ENCODE peak calls at places on chromosomes 6 and 20, in seven cellular contexts. V is H1, A is stomach, P is prostate gland, W is transverse colon, N is HCT116, Q is GM23338. G is an unnamed sample.

GRCh38 chr6:15026832-15027231 is 219.0 kb upstream of the JARID2 start:
- DNase-seq in V (no peak), A (peak), P (peak), W (no peak), N (no peak), Q (no peak), G (no peak)

GRCh38 chr20:51484141-51484815 is 58.2 kb downstream of the NFATC2 start:
- DNase-seq in V (no peak), A (no peak), P (no peak), W (no peak), N (no peak), Q (no peak), G (no peak)

GRCh38 chr6:128570439-128571063 is 50.2 kb upstream of the PTPRK start:
- DNase-seq in V (no peak), A (no peak), P (peak), W (no peak), N (no peak), Q (no peak), G (no peak)

GRCh38 chr6:169096326-169096882 is 157.2 kb downstream of the THBS2 start:
- DNase-seq in V (no peak), A (no peak), P (no peak), W (no peak), N (no peak), Q (no peak), G (peak)

GRCh38 chr20:20411382-20411781 is 43.5 kb downstream of the INSM1 start:
- DNase-seq in V (no peak), A (no peak), P (no peak), W (no peak), N (no peak), Q (no peak), G (no peak)

GRCh38 chr20:20457392-20458126 is 89.7 kb downstream of the INSM1 start:
- DNase-seq in V (no peak), A (no peak), P (no peak), W (no peak), N (no peak), Q (no peak), G (no peak)

GRCh38 chr6:85680388-85680787 is 37.7 kb upstream of the SYNCRIP start:
- DNase-seq in V (no peak), A (no peak), P (no peak), W (no peak), N (no peak), Q (no peak), G (no peak)

GRCh38 chr6:39225946-39226437 is 3.3 kb downstream of the KCNK5 start:
- DNase-seq in V (no peak), A (no peak), P (no peak), W (no peak), N (no peak), Q (no peak), G (no peak)

GRCh38 chr20:58649288-58650180 is 1.5 kb upstream of the STX16 start:
- DNase-seq in V (peak), A (peak), P (no peak), W (peak), N (no peak), Q (peak), G (peak)

GRCh38 chr20:62433655-62434054 is 6.3 kb upstream of the RBBP8NL start:
- DNase-seq in V (no peak), A (peak), P (peak), W (peak), N (no peak), Q (no peak), G (no peak)

GRCh38 chr20:21090738-21091120 is 15.4 kb downstream of the LINC00237 start:
- DNase-seq in V (no peak), A (no peak), P (no peak), W (no peak), N (no peak), Q (no peak), G (peak)

GRCh38 chr6:170136541-170137175 is 154.2 kb downstream of the DLL1 start:
- DNase-seq in V (no peak), A (no peak), P (no peak), W (no peak), N (no peak), Q (no peak), G (no peak)

GRCh38 chr6:344816-345340 is 46.7 kb upstream of the IRF4 start:
- DNase-seq in V (no peak), A (no peak), P (no peak), W (no peak), N (no peak), Q (no peak), G (no peak)

GRCh38 chr6:20212392-20213111 is at the start of gene MBOAT1:
- DNase-seq in V (no peak), A (peak), P (peak), W (peak), N (peak), Q (peak), G (peak)

GRCh38 chr6:80363501-80363900 is 257.0 kb downstream of the BCKDHB start:
- DNase-seq in V (no peak), A (no peak), P (no peak), W (no peak), N (no peak), Q (no peak), G (no peak)

GRCh38 chr6:4491501-4492260 is 284.5 kb upstream of the CDYL start:
- DNase-seq in V (no peak), A (no peak), P (no peak), W (no peak), N (no peak), Q (no peak), G (no peak)

GRCh38 chr6:33935439-33936080 is 131.8 kb upstream of the MLN start:
- DNase-seq in V (no peak), A (no peak), P (no peak), W (no peak), N (no peak), Q (peak), G (no peak)

GRCh38 chr20:6590891-6591679 is 176.4 kb upstream of the BMP2 start:
- DNase-seq in V (no peak), A (no peak), P (peak), W (peak), N (no peak), Q (no peak), G (no peak)

GRCh38 chr6:116190550-116190949 is 63.3 kb downstream of the TSPYL4 start:
- DNase-seq in V (no peak), A (no peak), P (no peak), W (no peak), N (no peak), Q (no peak), G (no peak)

GRCh38 chr6:11497881-11498280 is 39.7 kb upstream of the TMEM170B start:
- DNase-seq in V (no peak), A (no peak), P (no peak), W (peak), N (no peak), Q (no peak), G (no peak)

GRCh38 chr6:45730232-45730631 is 285.4 kb downstream of the CLIC5 start:
- DNase-seq in V (no peak), A (no peak), P (no peak), W (no peak), N (no peak), Q (no peak), G (no peak)

GRCh38 chr6:105753184-105754097 is 332.7 kb upstream of the PRDM1 start:
- DNase-seq in V (no peak), A (peak), P (no peak), W (peak), N (peak), Q (peak), G (no peak)

GRCh38 chr6:152057832-152058498 is 250.5 kb downstream of the ESR1 start:
- DNase-seq in V (no peak), A (no peak), P (no peak), W (no peak), N (no peak), Q (peak), G (no peak)

GRCh38 chr6:118815495-118815894 is 78.5 kb upstream of the ASF1A start:
- DNase-seq in V (no peak), A (no peak), P (no peak), W (no peak), N (no peak), Q (no peak), G (no peak)

GRCh38 chr20:36435799-36436541 is 105.3 kb upstream of the MYL9 start:
- DNase-seq in V (peak), A (peak), P (peak), W (peak), N (peak), Q (peak), G (no peak)

GRCh38 chr6:84635081-84635745 is 129.2 kb downstream of the TBX18 start:
- DNase-seq in V (no peak), A (no peak), P (no peak), W (no peak), N (no peak), Q (no peak), G (no peak)

GRCh38 chr20:45971425-45971674 is 653 bp downstream of the ZNF335 start:
- DNase-seq in V (no peak), A (no peak), P (peak), W (no peak), N (no peak), Q (no peak), G (no peak)

GRCh38 chr6:106300944-106301343 is 24.6 kb downstream of the ATG5 start:
- DNase-seq in V (no peak), A (no peak), P (no peak), W (no peak), N (no peak), Q (peak), G (no peak)

GRCh38 chr6:32965901-32966300 is 2.5 kb upstream of the BRD2 start:
- DNase-seq in V (no peak), A (no peak), P (no peak), W (no peak), N (no peak), Q (no peak), G (peak)

GRCh38 chr20:50095476-50096078 is 17.4 kb downstream of the UBE2V1 start:
- DNase-seq in V (no peak), A (no peak), P (no peak), W (no peak), N (no peak), Q (no peak), G (no peak)

GRCh38 chr6:12064125-12064524 is 52.0 kb downstream of the HIVEP1 start:
- DNase-seq in V (no peak), A (no peak), P (no peak), W (no peak), N (no peak), Q (no peak), G (no peak)

GRCh38 chr6:45206793-45207492 is 121.2 kb upstream of the RUNX2 start:
- DNase-seq in V (no peak), A (no peak), P (no peak), W (no peak), N (no peak), Q (no peak), G (no peak)

GRCh38 chr6:41182069-41183034 is 18.6 kb downstream of the TREML2 start:
- DNase-seq in V (peak), A (peak), P (peak), W (peak), N (peak), Q (peak), G (no peak)

GRCh38 chr6:25943887-25944286 is 13.4 kb upstream of the SLC17A2 start:
- DNase-seq in V (no peak), A (no peak), P (no peak), W (no peak), N (no peak), Q (no peak), G (no peak)

GRCh38 chr6:169921853-169922779 is 170.7 kb downstream of the ERMARD start:
- DNase-seq in V (no peak), A (no peak), P (no peak), W (no peak), N (no peak), Q (no peak), G (no peak)

GRCh38 chr6:32685603-32686002 is 19.1 kb upstream of the HLA-DQB1 start:
- DNase-seq in V (no peak), A (no peak), P (no peak), W (no peak), N (no peak), Q (no peak), G (no peak)

GRCh38 chr20:46640044-46640443 is 11.2 kb downstream of the SLC13A3 start:
- DNase-seq in V (peak), A (no peak), P (no peak), W (no peak), N (no peak), Q (no peak), G (peak)

GRCh38 chr6:21594427-21595264 is 1.1 kb downstream of the SOX4 start:
- DNase-seq in V (no peak), A (peak), P (peak), W (peak), N (no peak), Q (peak), G (no peak)

GRCh38 chr20:63178445-63178818 is 37.5 kb downstream of the YTHDF1 start:
- DNase-seq in V (peak), A (no peak), P (no peak), W (no peak), N (no peak), Q (peak), G (no peak)

GRCh38 chr6:111666812-111667211 is 61.1 kb upstream of the TRAF3IP2 start:
- DNase-seq in V (no peak), A (no peak), P (no peak), W (no peak), N (no peak), Q (no peak), G (no peak)
- TF ChIP-seq POLR2AphosphoS5 in V (no peak), A (no peak), P (peak), W (peak), N (no peak), Q (no peak), G (no peak)

DNA sequence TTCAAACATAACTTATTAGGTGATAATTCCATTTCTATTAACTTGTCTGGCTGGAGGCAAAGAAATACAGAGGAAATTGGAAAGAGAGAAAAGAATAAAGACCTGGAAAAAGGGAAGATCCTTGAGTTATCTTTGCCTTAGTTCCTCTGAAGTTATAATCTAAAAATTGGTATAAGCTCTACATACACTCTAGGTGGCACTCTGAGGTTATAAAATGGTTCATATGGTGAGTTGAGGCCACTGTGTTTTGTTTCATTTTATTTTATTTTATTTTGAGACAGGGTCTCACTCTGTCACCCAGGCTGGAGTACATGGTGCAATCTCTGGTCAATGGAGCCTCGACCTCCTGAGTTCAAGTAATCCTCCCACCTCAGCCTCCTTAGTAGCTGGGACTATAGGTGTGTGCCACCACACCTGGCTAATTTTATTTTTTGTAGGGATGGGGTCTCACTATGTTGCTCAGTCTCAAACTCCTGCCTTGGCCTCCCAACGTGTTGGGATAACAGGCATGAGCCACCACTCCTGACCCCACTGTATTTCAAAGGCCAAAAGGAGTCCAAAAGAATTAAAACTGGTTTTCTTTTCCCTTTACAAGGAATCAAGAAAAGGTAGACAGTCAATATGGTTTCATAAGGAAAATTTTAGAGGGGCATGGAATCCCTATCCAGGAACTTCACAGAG is 19.4 kb downstream of the GPX6 start:
- DNase-seq in V (no peak), A (no peak), P (no peak), W (no peak), N (peak), Q (no peak), G (peak)
- TF ChIP-seq CTCF in V (no peak), A (no peak), P (no peak), W (no peak), N (peak), Q (peak), G (no peak)

DNA sequence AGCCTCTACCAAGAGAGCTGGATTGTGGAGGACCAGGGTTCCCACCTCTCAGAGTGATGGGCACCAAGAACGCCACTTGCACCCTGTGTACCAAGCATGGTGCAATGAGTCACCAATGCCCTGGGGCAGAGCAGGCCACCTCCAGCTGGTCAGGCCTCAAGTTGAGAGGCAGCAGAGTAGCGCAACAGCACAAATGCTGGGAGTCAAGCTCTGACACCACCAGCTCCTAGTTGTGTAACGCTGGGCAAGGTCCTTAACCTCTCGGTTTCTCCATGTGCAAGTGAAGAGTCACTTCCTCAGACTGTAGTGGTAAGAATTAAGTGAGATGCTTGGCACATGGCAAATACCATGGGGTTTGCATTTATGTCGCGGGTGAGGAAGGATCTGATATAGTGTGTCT is 25.6 kb downstream of the GFOD1 start:
- DNase-seq in V (no peak), A (no peak), P (no peak), W (no peak), N (no peak), Q (no peak), G (no peak)
- TF ChIP-seq POLR2AphosphoS5 in V (no peak), A (no peak), P (no peak), W (no peak), N (no peak), Q (no peak), G (no peak)

GRCh38 chr20:40617594-40617993 is 71.4 kb downstream of the MAFB start:
- DNase-seq in V (no peak), A (no peak), P (no peak), W (no peak), N (no peak), Q (no peak), G (peak)
- TF ChIP-seq CTCF in V (no peak), A (no peak), P (no peak), W (no peak), N (no peak), Q (no peak), G (no peak)

DNA sequence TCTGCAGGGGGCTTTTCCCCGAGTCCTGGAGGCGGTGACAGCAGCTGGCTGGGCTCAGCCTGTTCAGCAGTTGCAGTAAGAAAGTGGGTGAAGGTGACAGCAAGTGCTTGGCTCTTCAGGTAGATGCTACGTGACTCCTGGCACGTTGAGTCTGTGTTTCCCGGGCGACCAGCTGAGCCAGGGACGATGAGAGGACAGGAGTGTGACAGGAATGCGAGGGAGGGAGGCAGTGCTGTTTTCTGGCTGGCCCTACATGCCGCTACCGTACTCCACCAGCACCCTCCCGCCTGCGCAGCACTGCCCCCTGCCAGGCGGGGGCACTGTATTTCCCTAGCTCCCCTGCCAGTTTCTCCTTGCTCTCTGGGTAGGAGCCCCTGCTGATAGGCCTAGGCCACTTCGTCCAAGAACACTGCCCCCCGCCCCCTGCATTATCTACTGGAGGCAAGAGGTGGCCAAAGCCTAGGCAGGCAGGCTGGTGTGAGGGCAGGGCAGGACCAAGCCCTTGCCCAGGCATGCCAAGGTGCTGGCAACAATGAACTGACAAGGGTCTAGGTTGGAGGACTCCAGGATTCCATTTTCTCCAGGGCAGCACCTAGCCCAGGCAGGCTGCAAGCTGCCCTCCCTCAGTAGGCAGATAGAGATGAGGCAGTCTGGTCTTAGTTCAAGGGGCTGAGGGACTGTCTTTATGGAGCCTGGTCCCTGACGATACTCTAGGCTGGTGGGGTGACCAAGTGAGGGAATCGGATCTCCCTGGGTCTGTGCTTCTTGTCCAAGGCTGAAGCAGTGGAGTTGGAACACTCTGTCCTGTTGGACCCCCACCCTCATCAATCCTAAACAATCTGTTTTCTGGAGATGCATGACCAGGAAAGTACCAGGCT is 19.2 kb downstream of the MRPS18A start:
- DNase-seq in V (peak), A (peak), P (peak), W (peak), N (peak), Q (peak), G (no peak)
- TF ChIP-seq POLR2AphosphoS5 in V (peak), A (no peak), P (peak), W (peak), N (peak), Q (peak), G (peak)

GRCh38 chr6:165988306-165988756 is 179.3 kb downstream of the TBXT start:
- DNase-seq in V (peak), A (no peak), P (no peak), W (no peak), N (no peak), Q (peak), G (no peak)
- TF ChIP-seq CTCF in V (no peak), A (no peak), P (no peak), W (no peak), N (no peak), Q (no peak), G (no peak)

GRCh38 chr6:138795809-138796469 is at the start of gene ECT2L:
- DNase-seq in V (peak), A (peak), P (peak), W (peak), N (no peak), Q (peak), G (peak)
- TF ChIP-seq POLR2AphosphoS5 in V (peak), A (no peak), P (no peak), W (peak), N (no peak), Q (no peak), G (peak)

GRCh38 chr6:87391334-87391733 is 16.4 kb upstream of the CFAP206 start:
- DNase-seq in V (no peak), A (no peak), P (peak), W (no peak), N (peak), Q (peak), G (no peak)
- TF ChIP-seq CTCF in V (peak), A (no peak), P (peak), W (peak), N (peak), Q (peak), G (no peak)

G was measured in esophagus muscularis mucosa.